ENCODE peak calls at places on chromosomes 2 and 18, in six cellular contexts. W, S, F, B, U and V are unnamed samples.

GRCh38 chr2:59277656-59278055 is 1036.5 kb upstream of the FANCL start:
- DNase-seq in W (no peak), S (no peak), F (no peak), B (no peak), U (peak), V (no peak)

GRCh38 chr18:45403341-45404049 is 211.8 kb upstream of the SLC14A2 start:
- DNase-seq in W (no peak), S (no peak), F (no peak), B (no peak), U (no peak), V (no peak)

GRCh38 chr2:164913640-164914346 is 41.5 kb downstream of the SLC38A11 start:
- DNase-seq in W (no peak), S (peak), F (no peak), B (peak), U (peak), V (no peak)

GRCh38 chr2:73050011-73050617 is 21.4 kb downstream of the SFXN5 start:
- DNase-seq in W (no peak), S (no peak), F (no peak), B (peak), U (no peak), V (no peak)

GRCh38 chr2:42223822-42224268 is 54.7 kb downstream of the EML4 start:
- DNase-seq in W (no peak), S (peak), F (no peak), B (peak), U (peak), V (no peak)

GRCh38 chr2:39782591-39782990 is 3.5 kb upstream of the THUMPD2 start:
- DNase-seq in W (no peak), S (no peak), F (no peak), B (no peak), U (no peak), V (no peak)

GRCh38 chr18:38545071-38545470 is 979.5 kb upstream of the CELF4 start:
- DNase-seq in W (no peak), S (no peak), F (peak), B (no peak), U (peak), V (no peak)

GRCh38 chr2:121063471-121063870 is 221.5 kb downstream of the TFCP2L1 start:
- DNase-seq in W (no peak), S (no peak), F (no peak), B (no peak), U (no peak), V (no peak)

GRCh38 chr2:25552343-25552742 is 121.0 kb downstream of the DTNB start:
- DNase-seq in W (no peak), S (no peak), F (no peak), B (no peak), U (no peak), V (no peak)

GRCh38 chr2:112134120-112134519 is 4.1 kb upstream of the FBLN7 start:
- DNase-seq in W (no peak), S (no peak), F (no peak), B (no peak), U (no peak), V (no peak)

GRCh38 chr2:70011335-70011734 is 49.9 kb upstream of the ASPRV1 start:
- DNase-seq in W (no peak), S (no peak), F (no peak), B (no peak), U (no peak), V (peak)

GRCh38 chr2:145344076-145344724 is 824.3 kb upstream of the ZEB2 start:
- DNase-seq in W (no peak), S (peak), F (no peak), B (peak), U (no peak), V (no peak)

GRCh38 chr2:20619624-20620024 is 31.3 kb downstream of the HS1BP3 start:
- DNase-seq in W (no peak), S (no peak), F (peak), B (no peak), U (no peak), V (no peak)

GRCh38 chr2:232437130-232437620 is 18.8 kb upstream of the ALPI start:
- DNase-seq in W (no peak), S (no peak), F (no peak), B (no peak), U (no peak), V (no peak)

GRCh38 chr2:232438951-232439757 is 16.8 kb upstream of the ALPI start:
- DNase-seq in W (no peak), S (no peak), F (peak), B (no peak), U (peak), V (no peak)

GRCh38 chr2:232438051-232438450 is 17.9 kb upstream of the ALPI start:
- DNase-seq in W (no peak), S (no peak), F (no peak), B (no peak), U (no peak), V (no peak)

GRCh38 chr2:232441147-232441651 is 14.8 kb upstream of the ALPI start:
- DNase-seq in W (no peak), S (no peak), F (no peak), B (no peak), U (no peak), V (no peak)

GRCh38 chr2:232439758-232440135 is 16.2 kb upstream of the ALPI start:
- DNase-seq in W (no peak), S (no peak), F (peak), B (no peak), U (no peak), V (no peak)
- TF ChIP-seq CTCF in W (no peak), S (peak), F (peak), B (peak), U (no peak), V (no peak)

DNA sequence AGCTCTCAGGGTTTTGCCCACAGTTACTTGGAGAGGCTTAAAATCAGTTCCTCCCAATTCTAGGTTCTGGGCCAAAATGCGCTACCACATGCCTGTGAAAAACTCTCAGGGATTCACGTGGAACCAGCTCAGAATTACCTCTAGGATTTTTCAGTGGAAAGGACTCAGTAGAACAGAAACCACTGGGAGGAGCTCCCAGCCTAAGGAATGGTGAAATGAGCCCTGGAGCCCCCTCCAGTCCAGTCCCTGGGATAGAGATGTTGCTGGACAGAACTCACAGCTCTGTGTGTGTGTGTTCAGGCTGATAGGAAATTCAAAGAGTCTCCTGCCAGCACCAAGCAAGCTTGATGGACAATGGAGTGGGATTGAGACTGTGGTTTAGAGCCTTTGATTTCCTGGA is 21.1 kb upstream of the SLC9A4 start:
- DNase-seq in W (no peak), S (no peak), F (no peak), B (no peak), U (no peak), V (no peak)
- TF ChIP-seq CTCF in W (no peak), S (no peak), F (no peak), B (no peak), U (no peak), V (no peak)

DNA sequence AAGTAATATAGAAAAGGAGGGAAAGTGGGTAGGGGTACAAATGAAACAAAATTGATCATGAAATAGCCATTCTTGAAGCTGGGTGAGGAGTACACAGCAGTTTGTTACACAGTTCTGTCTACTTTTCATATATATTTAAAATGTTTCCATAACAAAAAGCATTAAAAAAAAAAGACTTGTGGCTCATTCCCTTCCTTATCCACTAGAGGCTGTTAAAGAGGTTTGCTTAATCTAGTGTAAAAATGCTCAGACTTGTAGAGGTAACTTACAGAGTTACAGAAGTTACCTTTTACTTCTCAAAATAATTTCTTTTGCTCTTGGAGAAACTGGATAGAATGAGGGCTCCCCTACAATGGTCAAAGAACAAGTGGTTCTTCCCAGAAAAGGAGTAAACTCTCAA is 8.1 kb upstream of the WIPF1 start:
- DNase-seq in W (no peak), S (peak), F (no peak), B (peak), U (peak), V (no peak)
- TF ChIP-seq CTCF in W (peak), S (peak), F (no peak), B (peak), U (peak), V (no peak)

GRCh38 chr2:191369034-191369433 is 123.8 kb downstream of the MYO1B start:
- DNase-seq in W (no peak), S (peak), F (no peak), B (no peak), U (no peak), V (no peak)
- TF ChIP-seq CTCF in W (no peak), S (peak), F (peak), B (peak), U (no peak), V (peak)

GRCh38 chr2:46672752-46673151 is 193.4 kb downstream of the TMEM247 start:
- DNase-seq in W (no peak), S (no peak), F (no peak), B (no peak), U (no peak), V (no peak)
- TF ChIP-seq CTCF in W (no peak), S (no peak), F (no peak), B (no peak), U (no peak), V (no peak)

GRCh38 chr2:74119324-74119723 is 28.4 kb downstream of the BOLA3 start:
- DNase-seq in W (no peak), S (no peak), F (no peak), B (no peak), U (peak), V (no peak)

DNA sequence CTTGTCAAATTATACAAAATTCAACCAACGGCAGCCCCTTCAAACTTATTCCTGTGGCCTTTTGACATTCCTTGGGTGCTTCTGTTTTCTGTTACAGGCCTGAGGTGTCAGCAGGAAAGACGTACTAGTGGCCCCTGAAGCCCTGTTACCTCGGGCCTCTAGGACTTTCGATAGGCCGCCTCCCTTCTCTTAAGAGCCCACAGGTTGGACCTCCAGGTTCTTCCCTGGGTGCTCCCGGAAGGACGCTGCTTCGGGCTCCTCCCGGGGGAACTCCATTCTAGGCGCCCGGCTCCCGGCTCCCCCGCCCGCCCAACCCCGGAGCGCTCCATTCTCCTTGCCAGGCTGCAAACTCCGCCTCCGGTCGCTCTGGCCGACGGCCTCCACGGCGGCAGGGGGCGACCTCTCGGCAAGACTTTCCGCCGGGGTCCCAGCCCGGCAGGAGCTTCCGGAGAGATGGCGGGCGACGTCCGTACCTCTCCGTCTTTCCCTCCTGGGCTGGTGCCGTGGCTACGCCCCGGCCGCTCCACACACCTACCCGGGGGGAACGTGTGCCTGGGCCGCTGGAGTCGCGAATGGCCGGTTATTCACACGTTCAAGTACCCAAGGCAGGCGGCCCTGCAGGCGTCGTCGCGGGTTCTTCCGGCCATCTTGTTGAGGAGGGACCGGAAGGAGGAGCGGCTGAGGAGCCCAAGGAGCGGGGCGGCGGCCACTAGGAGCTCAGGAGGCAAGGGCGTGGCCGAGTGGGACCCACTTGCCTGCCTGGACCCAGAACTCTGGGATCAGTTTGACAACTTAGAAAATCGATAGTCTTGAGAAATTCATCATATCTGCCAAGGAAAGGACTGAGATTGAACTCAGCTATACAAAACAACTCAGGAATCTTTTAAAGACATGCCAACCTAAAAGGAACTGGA is 27.5 kb downstream of the BOLA3 start:
- DNase-seq in W (peak), S (peak), F (peak), B (peak), U (peak), V (peak)
- TF ChIP-seq CTCF in W (peak), S (peak), F (peak), B (peak), U (peak), V (peak)

GRCh38 chr2:105235388-105236059 is 6.0 kb upstream of the GPR45 start:
- DNase-seq in W (peak), S (peak), F (peak), B (peak), U (peak), V (no peak)
- TF ChIP-seq CTCF in W (peak), S (peak), F (peak), B (peak), U (peak), V (peak)